ENCODE peak calls at places on chromosomes 11 and 22, in five cellular contexts. P is GM20000, D is NT2/D1, K is right lobe of liver, S is cardiac fibroblast. U is an unnamed sample.

GRCh38 chr22:26897384-26897783 is 240.0 kb downstream of the MIAT start:
- DNase-seq in S (no peak), K (no peak), P (no peak), D (no peak), U (no peak)

GRCh38 chr11:94762208-94762607 is 5.9 kb upstream of the AMOTL1 start:
- DNase-seq in K (no peak), D (no peak), S (no peak), P (no peak), U (no peak)

GRCh38 chr11:62974848-62975522 is 9.8 kb downstream of the SLC22A6 start:
- DNase-seq in P (peak; percentile 34), S (peak; percentile 3), D (no peak), K (no peak), U (peak; percentile 81)

GRCh38 chr22:50705219-50705691 is 32.6 kb downstream of the SHANK3 start:
- DNase-seq in S (peak; percentile 17), D (peak; percentile 51), P (no peak), K (peak; percentile 69), U (peak; percentile 72)

GRCh38 chr11:20501971-20502370 is 97.4 kb upstream of the SLC6A5 start:
- DNase-seq in S (no peak), K (no peak), D (no peak), P (no peak), U (no peak)

GRCh38 chr11:63553759-63554158 is 9.4 kb downstream of the PLAAT2 start:
- DNase-seq in S (no peak), D (no peak), K (no peak), P (peak; percentile 75), U (no peak)

GRCh38 chr11:12598330-12599256 is 75.6 kb upstream of the TEAD1 start:
- DNase-seq in D (no peak), S (peak; percentile 50), K (no peak), P (no peak), U (no peak)

GRCh38 chr11:78080818-78081495 is 1.3 kb upstream of the NDUFC2 start:
- DNase-seq in P (no peak), K (no peak), S (peak; percentile 89), D (no peak), U (no peak)

GRCh38 chr22:41517172-41518047 is 26.9 kb downstream of the POLR3H start:
- DNase-seq in K (no peak), D (no peak), S (peak; percentile 61), P (peak; percentile 59), U (peak; percentile 89)

GRCh38 chr11:12019337-12019736 is 10.9 kb upstream of the DKK3 start:
- DNase-seq in P (no peak), S (no peak), K (no peak), D (no peak), U (no peak)

GRCh38 chr22:44381761-44382454 is 69.2 kb upstream of the SHISAL1 start:
- DNase-seq in P (no peak), S (no peak), D (no peak), K (peak; percentile 39), U (peak; percentile 21)

GRCh38 chr22:26273011-26273675 is 103.9 kb downstream of the SEZ6L start:
- DNase-seq in D (no peak), P (no peak), S (no peak), K (no peak), U (no peak)

GRCh38 chr22:32204211-32204855 is 540 bp downstream of the RFPL2 start:
- DNase-seq in K (peak; percentile 66), P (no peak), S (no peak), D (no peak), U (no peak)

GRCh38 chr11:64729851-64730382 is 6.9 kb upstream of the NRXN2 start:
- DNase-seq in S (no peak), P (no peak), K (peak; percentile 63), D (no peak), U (peak; percentile 49)

GRCh38 chr11:129694538-129694937 is 121.1 kb upstream of the TMEM45B start:
- DNase-seq in P (no peak), S (no peak), K (no peak), D (no peak), U (no peak)

GRCh38 chr11:18264677-18265542 is 1.2 kb upstream of the SAA1 start:
- DNase-seq in P (no peak), K (no peak), S (no peak), D (no peak), U (no peak)

GRCh38 chr22:29149841-29150555 is 55.7 kb upstream of the EMID1 start:
- DNase-seq in K (no peak), P (no peak), D (no peak), S (no peak), U (peak; percentile 61)

GRCh38 chr11:64591257-64592233 is 525 bp downstream of the SLC22A12 start:
- DNase-seq in D (no peak), K (peak; percentile 49), P (no peak), S (no peak), U (peak; percentile 40)

GRCh38 chr11:120643254-120643653 is 131.7 kb downstream of the GRIK4 start:
- DNase-seq in P (no peak), S (no peak), K (no peak), D (no peak), U (no peak)

GRCh38 chr11:27012254-27012921 is 18.5 kb downstream of the FIBIN start:
- DNase-seq in K (no peak), D (no peak), S (peak; percentile 51), P (no peak), U (peak; percentile 53)

GRCh38 chr11:61868601-61869476 is 22.5 kb downstream of the FADS3 start:
- DNase-seq in D (no peak), P (no peak), K (no peak), S (peak; percentile 18), U (no peak)

GRCh38 chr11:109552376-109552775 is 130.4 kb downstream of the C11orf87 start:
- DNase-seq in S (peak; percentile 34), P (no peak), K (no peak), D (no peak), U (no peak)

GRCh38 chr11:121961228-121961860 is 154.7 kb downstream of the BLID start:
- DNase-seq in S (no peak), P (no peak), D (no peak), K (no peak), U (no peak)

GRCh38 chr22:46966495-46966845 is 204.0 kb downstream of the TBC1D22A start:
- DNase-seq in P (no peak), K (no peak), S (no peak), D (no peak), U (no peak)

U was measured in aorta.